ENCODE peak calls at places on chromosome 4, in six cellular contexts. One of them, this sample, is unnamed. For H3K4me1, the result is how much of the 10 kb centered on the place peaks cover.

GRCh38 chr4:72933029-72933428 is 136.5 kb downstream of the COX18 start:
- DNase-seq in breast epithelium: no peak
- DNase-seq in endothelial cell of umbilical vein: no peak
- DNase-seq in transverse colon: no peak
- DNase-seq in sigmoid colon: no peak
- DNase-seq in testis: no peak
- DNase-seq in this sample: no peak

GRCh38 chr4:31701256-31701655 is 981.1 kb downstream of the PCDH7 start:
- DNase-seq in transverse colon: no peak
- DNase-seq in testis: no peak
- DNase-seq in breast epithelium: no peak
- DNase-seq in endothelial cell of umbilical vein: no peak
- DNase-seq in sigmoid colon: no peak
- DNase-seq in this sample: no peak

GRCh38 chr4:31078661-31079060 is 358.5 kb downstream of the PCDH7 start:
- DNase-seq in sigmoid colon: no peak
- DNase-seq in breast epithelium: no peak
- DNase-seq in transverse colon: no peak
- DNase-seq in endothelial cell of umbilical vein: no peak
- DNase-seq in testis: no peak
- DNase-seq in this sample: no peak

GRCh38 chr4:105613326-105613725 is 60.9 kb downstream of the ARHGEF38 start:
- DNase-seq in endothelial cell of umbilical vein: no peak
- DNase-seq in testis: no peak
- DNase-seq in transverse colon: no peak
- DNase-seq in breast epithelium: no peak
- DNase-seq in sigmoid colon: no peak
- DNase-seq in this sample: no peak

GRCh38 chr4:85402371-85402770 is 72.6 kb upstream of the ARHGAP24 start:
- DNase-seq in sigmoid colon: no peak
- DNase-seq in endothelial cell of umbilical vein: no peak
- DNase-seq in breast epithelium: no peak
- DNase-seq in transverse colon: no peak
- DNase-seq in testis: no peak
- DNase-seq in this sample: peak

GRCh38 chr4:21656832-21657231 is 291.7 kb downstream of the KCNIP4 start:
- DNase-seq in sigmoid colon: no peak
- DNase-seq in breast epithelium: no peak
- DNase-seq in transverse colon: no peak
- DNase-seq in endothelial cell of umbilical vein: peak
- DNase-seq in testis: no peak
- DNase-seq in this sample: peak

GRCh38 chr4:122826596-122827257 is at the start of gene FGF2:
- DNase-seq in testis: peak
- DNase-seq in endothelial cell of umbilical vein: peak
- DNase-seq in breast epithelium: peak
- DNase-seq in transverse colon: peak
- DNase-seq in sigmoid colon: peak
- DNase-seq in this sample: peak

GRCh38 chr4:133154725-133155124 is 5.6 kb downstream of the PCDH10 start:
- DNase-seq in endothelial cell of umbilical vein: peak
- DNase-seq in breast epithelium: no peak
- DNase-seq in testis: peak
- DNase-seq in transverse colon: no peak
- DNase-seq in sigmoid colon: no peak
- DNase-seq in this sample: no peak

GRCh38 chr4:37699874-37700481 is 13.8 kb upstream of the RELL1 start:
- DNase-seq in endothelial cell of umbilical vein: no peak
- DNase-seq in transverse colon: no peak
- DNase-seq in sigmoid colon: no peak
- DNase-seq in breast epithelium: no peak
- DNase-seq in testis: no peak
- DNase-seq in this sample: no peak

GRCh38 chr4:5300275-5300674 is 249.0 kb downstream of the STK32B start:
- DNase-seq in breast epithelium: no peak
- DNase-seq in testis: no peak
- DNase-seq in endothelial cell of umbilical vein: no peak
- DNase-seq in sigmoid colon: no peak
- DNase-seq in transverse colon: no peak
- DNase-seq in this sample: no peak

GRCh38 chr4:150960818-150961217 is 54.3 kb downstream of the LRBA start:
- DNase-seq in endothelial cell of umbilical vein: peak
- DNase-seq in testis: peak
- DNase-seq in sigmoid colon: no peak
- DNase-seq in breast epithelium: no peak
- DNase-seq in transverse colon: no peak
- DNase-seq in this sample: no peak

GRCh38 chr4:113173865-113174264 is 124.4 kb downstream of the ANK2 start:
- DNase-seq in breast epithelium: no peak
- DNase-seq in transverse colon: no peak
- DNase-seq in endothelial cell of umbilical vein: no peak
- DNase-seq in sigmoid colon: no peak
- DNase-seq in testis: no peak
- DNase-seq in this sample: no peak

GRCh38 chr4:683982-684571 is 4.9 kb downstream of the SLC49A3 start:
- DNase-seq in transverse colon: peak
- DNase-seq in sigmoid colon: peak
- DNase-seq in testis: peak
- DNase-seq in endothelial cell of umbilical vein: peak
- DNase-seq in breast epithelium: no peak
- DNase-seq in this sample: no peak

GRCh38 chr4:182764137-182764536 is 153.0 kb downstream of the DCTD start:
- DNase-seq in sigmoid colon: no peak
- DNase-seq in testis: no peak
- DNase-seq in transverse colon: no peak
- DNase-seq in breast epithelium: no peak
- DNase-seq in endothelial cell of umbilical vein: peak
- DNase-seq in this sample: no peak

GRCh38 chr4:186765138-186765537 is 41.5 kb upstream of the FAT1 start:
- DNase-seq in breast epithelium: no peak
- DNase-seq in endothelial cell of umbilical vein: no peak
- DNase-seq in testis: no peak
- DNase-seq in transverse colon: peak
- DNase-seq in sigmoid colon: no peak
- DNase-seq in this sample: no peak

GRCh38 chr4:67749286-67749685 is 4.9 kb downstream of the GNRHR start:
- DNase-seq in endothelial cell of umbilical vein: no peak
- DNase-seq in breast epithelium: no peak
- DNase-seq in sigmoid colon: no peak
- DNase-seq in transverse colon: no peak
- DNase-seq in testis: no peak
- DNase-seq in this sample: no peak

GRCh38 chr4:73715659-73716058 is 24.7 kb upstream of the CXCL8 start:
- DNase-seq in breast epithelium: no peak
- DNase-seq in endothelial cell of umbilical vein: no peak
- DNase-seq in testis: no peak
- DNase-seq in sigmoid colon: no peak
- DNase-seq in transverse colon: no peak
- DNase-seq in this sample: no peak

GRCh38 chr4:67291639-67292038 is 253.7 kb downstream of the CENPC start:
- DNase-seq in testis: no peak
- DNase-seq in breast epithelium: no peak
- DNase-seq in sigmoid colon: no peak
- DNase-seq in transverse colon: no peak
- DNase-seq in endothelial cell of umbilical vein: no peak
- DNase-seq in this sample: no peak

GRCh38 chr4:16043820-16044554 is 39.8 kb downstream of the PROM1 start:
- DNase-seq in sigmoid colon: peak
- DNase-seq in transverse colon: no peak
- DNase-seq in breast epithelium: no peak
- DNase-seq in endothelial cell of umbilical vein: no peak
- DNase-seq in testis: no peak
- DNase-seq in this sample: no peak

GRCh38 chr4:140102406-140102805 is 51.6 kb downstream of the MAML3 start:
- DNase-seq in testis: no peak
- DNase-seq in endothelial cell of umbilical vein: no peak
- DNase-seq in breast epithelium: no peak
- DNase-seq in sigmoid colon: no peak
- DNase-seq in transverse colon: no peak
- DNase-seq in this sample: no peak

GRCh38 chr4:94516067-94516466 is 64.3 kb downstream of the PDLIM5 start:
- DNase-seq in testis: no peak
- DNase-seq in endothelial cell of umbilical vein: no peak
- DNase-seq in breast epithelium: no peak
- DNase-seq in transverse colon: no peak
- DNase-seq in sigmoid colon: no peak
- DNase-seq in this sample: no peak

GRCh38 chr4:45063701-45064100 is 337.3 kb upstream of the GNPDA2 start:
- DNase-seq in sigmoid colon: no peak
- DNase-seq in endothelial cell of umbilical vein: no peak
- DNase-seq in testis: no peak
- DNase-seq in breast epithelium: no peak
- DNase-seq in transverse colon: no peak
- DNase-seq in this sample: no peak

GRCh38 chr4:165592386-165592785 is 213.6 kb downstream of the CPE start:
- DNase-seq in sigmoid colon: no peak
- DNase-seq in transverse colon: no peak
- DNase-seq in breast epithelium: no peak
- DNase-seq in endothelial cell of umbilical vein: no peak
- DNase-seq in testis: no peak
- DNase-seq in this sample: no peak

GRCh38 chr4:2415213-2415612 is 3.2 kb downstream of the ZFYVE28 start:
- DNase-seq in sigmoid colon: no peak
- DNase-seq in transverse colon: no peak
- DNase-seq in breast epithelium: no peak
- DNase-seq in endothelial cell of umbilical vein: no peak
- DNase-seq in testis: no peak
- DNase-seq in this sample: no peak

GRCh38 chr4:133467290-133467947 is 318.3 kb downstream of the PCDH10 start:
- DNase-seq in transverse colon: no peak
- DNase-seq in endothelial cell of umbilical vein: no peak
- DNase-seq in testis: no peak
- DNase-seq in breast epithelium: no peak
- DNase-seq in sigmoid colon: no peak
- DNase-seq in this sample: no peak

GRCh38 chr4:163566257-163566656 is 71.8 kb downstream of the TMA16 start:
- DNase-seq in testis: no peak
- DNase-seq in endothelial cell of umbilical vein: no peak
- DNase-seq in sigmoid colon: no peak
- DNase-seq in transverse colon: no peak
- DNase-seq in breast epithelium: no peak
- DNase-seq in this sample: no peak

GRCh38 chr4:183402771-183403170 is 41.7 kb upstream of the CDKN2AIP start:
- DNase-seq in breast epithelium: no peak
- DNase-seq in testis: no peak
- DNase-seq in sigmoid colon: no peak
- DNase-seq in endothelial cell of umbilical vein: no peak
- DNase-seq in transverse colon: no peak
- DNase-seq in this sample: no peak

GRCh38 chr4:40210776-40211175 is 13.9 kb downstream of the RHOH start:
- DNase-seq in transverse colon: no peak
- DNase-seq in endothelial cell of umbilical vein: no peak
- DNase-seq in sigmoid colon: no peak
- DNase-seq in testis: no peak
- DNase-seq in breast epithelium: no peak
- DNase-seq in this sample: no peak

DNA sequence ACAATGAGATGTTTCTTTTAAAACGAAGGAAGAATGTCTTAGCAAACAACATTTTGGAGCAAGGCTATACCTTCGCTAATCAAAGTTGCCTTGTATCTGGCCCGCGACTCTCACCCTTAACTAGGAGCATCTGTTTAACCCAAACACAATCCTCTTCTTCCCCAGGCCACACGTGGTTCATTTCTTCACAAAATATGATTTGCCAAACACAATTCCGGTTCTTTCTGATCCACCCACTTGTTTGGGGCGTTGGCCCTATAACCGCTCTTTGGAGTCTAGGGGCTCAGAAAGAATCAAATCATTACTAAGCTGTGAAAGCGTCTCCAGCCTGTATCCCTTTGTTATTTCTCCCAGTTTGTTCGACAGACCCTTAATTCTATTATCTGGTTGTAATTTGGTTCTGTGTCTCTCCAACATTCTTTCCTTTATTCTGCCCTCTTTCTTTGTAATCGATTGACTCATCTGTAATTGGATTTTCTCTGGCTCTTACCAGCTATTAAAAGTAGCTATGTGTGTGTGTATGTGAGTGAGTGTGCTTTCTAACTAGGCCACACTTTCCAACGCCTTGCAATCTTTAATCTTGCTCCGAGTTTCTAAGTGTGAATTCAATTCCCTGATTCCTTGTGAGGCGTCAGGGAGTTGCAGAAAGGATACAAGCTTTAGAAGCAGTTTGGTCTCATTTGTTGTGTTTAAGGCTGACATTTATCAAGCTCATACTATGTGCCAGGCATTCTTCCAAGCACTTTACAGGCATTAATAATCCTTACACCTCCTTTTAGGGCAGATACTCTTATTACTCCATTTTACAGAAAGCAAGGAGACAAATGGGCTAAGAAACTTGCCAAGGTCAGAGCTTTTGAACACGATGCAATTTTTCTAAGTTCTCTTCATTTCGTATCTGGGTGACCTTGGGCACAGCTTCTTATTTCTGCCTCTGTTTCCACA is 138.6 kb upstream of the CPEB2 start:
- DNase-seq in testis: no peak
- DNase-seq in breast epithelium: no peak
- DNase-seq in sigmoid colon: no peak
- DNase-seq in endothelial cell of umbilical vein: no peak
- DNase-seq in transverse colon: no peak
- DNase-seq in this sample: no peak
- TF ChIP-seq POLR2A in testis: no peak
- TF ChIP-seq POLR2A in breast epithelium: no peak
- TF ChIP-seq POLR2A in sigmoid colon: no peak
- TF ChIP-seq POLR2A in endothelial cell of umbilical vein: no peak
- TF ChIP-seq POLR2A in transverse colon: no peak
- TF ChIP-seq POLR2A in this sample: no peak

DNA sequence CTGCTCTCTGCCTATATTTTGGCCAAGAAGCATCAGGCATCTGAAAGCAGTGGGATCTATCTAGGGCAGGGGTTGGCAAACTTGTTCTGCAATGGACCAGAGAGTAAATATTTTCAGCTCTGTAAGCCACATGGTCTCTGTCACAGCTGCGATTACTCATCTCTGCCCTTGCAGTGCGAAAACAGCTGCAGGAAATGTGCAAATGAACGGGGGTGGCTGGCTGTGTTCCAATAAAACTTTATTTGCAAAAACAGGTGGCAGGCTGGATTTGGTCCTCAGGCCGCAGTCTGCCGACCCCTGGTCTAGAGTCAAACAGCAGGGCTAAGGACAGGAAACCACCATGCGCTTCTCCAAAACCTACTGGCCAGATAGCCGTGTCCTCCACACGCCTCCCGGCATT is 48.6 kb downstream of the ACOX3 start:
- DNase-seq in breast epithelium: no peak
- DNase-seq in testis: peak
- DNase-seq in transverse colon: peak
- DNase-seq in sigmoid colon: peak
- DNase-seq in endothelial cell of umbilical vein: peak
- DNase-seq in this sample: peak
- H3K4me1 ChIP-seq in breast epithelium: under half
- H3K4me1 ChIP-seq in testis: under half
- H3K4me1 ChIP-seq in transverse colon: under half
- H3K4me1 ChIP-seq in sigmoid colon: under half
- H3K4me1 ChIP-seq in endothelial cell of umbilical vein: under half
- H3K4me1 ChIP-seq in this sample: under half

GRCh38 chr4:110196206-110196870 is 2.1 kb downstream of the ELOVL6 start:
- DNase-seq in transverse colon: peak
- DNase-seq in breast epithelium: no peak
- DNase-seq in endothelial cell of umbilical vein: peak
- DNase-seq in sigmoid colon: peak
- DNase-seq in testis: peak
- DNase-seq in this sample: peak
- TF ChIP-seq POLR2A in transverse colon: peak
- TF ChIP-seq POLR2A in breast epithelium: no peak
- TF ChIP-seq POLR2A in endothelial cell of umbilical vein: peak
- TF ChIP-seq POLR2A in sigmoid colon: no peak
- TF ChIP-seq POLR2A in testis: no peak
- TF ChIP-seq POLR2A in this sample: peak

GRCh38 chr4:185215261-185215660 is 5.9 kb downstream of the SNX25 start:
- DNase-seq in endothelial cell of umbilical vein: no peak
- DNase-seq in sigmoid colon: no peak
- DNase-seq in breast epithelium: no peak
- DNase-seq in testis: peak
- DNase-seq in transverse colon: no peak
- DNase-seq in this sample: no peak
- H3K4me1 ChIP-seq in endothelial cell of umbilical vein: under half
- H3K4me1 ChIP-seq in sigmoid colon: under half
- H3K4me1 ChIP-seq in breast epithelium: under half
- H3K4me1 ChIP-seq in testis: half or more
- H3K4me1 ChIP-seq in transverse colon: under half
- H3K4me1 ChIP-seq in this sample: under half